ENCODE peak calls at places on chromosomes 12 and 14, in five cellular contexts. F is WTC11, V is K562, O is H1, X is HepG2. Z is an unnamed sample.

GRCh38 chr12:121748571-121749265 is 36.2 kb downstream of the TMEM120B start:
- DNase-seq in V (peak; percentile 95), X (peak; percentile 88), O (peak; percentile 52), F (no peak), Z (no peak)

GRCh38 chr14:96103560-96104460 is 64.6 kb downstream of the C14orf132 start:
- DNase-seq in F (no peak), X (no peak), V (no peak), O (no peak), Z (no peak)

GRCh38 chr14:54329082-54329695 is 67.6 kb upstream of the CDKN3 start:
- DNase-seq in V (peak; percentile 38), O (peak; percentile 62), X (peak; percentile 65), F (peak; percentile 60), Z (no peak)

GRCh38 chr12:46299846-46300245 is 31.0 kb upstream of the SLC38A1 start:
- DNase-seq in F (no peak), V (no peak), X (no peak), O (no peak), Z (no peak)

GRCh38 chr12:12315838-12316237 is 34.2 kb downstream of the MANSC1 start:
- DNase-seq in V (no peak), X (no peak), F (no peak), O (no peak), Z (no peak)

GRCh38 chr14:32657081-32657480 is 281.6 kb upstream of the NPAS3 start:
- DNase-seq in X (peak; percentile 15), F (no peak), V (peak; percentile 25), O (no peak), Z (peak; percentile 24)

GRCh38 chr12:26293612-26294011 is 98.2 kb downstream of the SSPN start:
- DNase-seq in V (no peak), X (no peak), O (no peak), F (no peak), Z (no peak)

GRCh38 chr14:58572092-58572853 is 65.5 kb upstream of the DACT1 start:
- DNase-seq in V (no peak), O (no peak), X (peak; percentile 4), F (no peak), Z (no peak)

GRCh38 chr12:39127401-39127800 is 222.0 kb upstream of the CPNE8 start:
- DNase-seq in O (no peak), X (peak; percentile 3), V (no peak), F (no peak), Z (no peak)

GRCh38 chr12:127559349-127560040 is 707.5 kb upstream of the TMEM132C start:
- DNase-seq in V (peak; percentile 45), O (peak; percentile 72), F (peak; percentile 57), X (no peak), Z (peak; percentile 11)

GRCh38 chr12:54166543-54167499 is 22.0 kb downstream of the SMUG1 start:
- DNase-seq in O (no peak), V (no peak), F (no peak), X (no peak), Z (no peak)

GRCh38 chr14:20866194-20866593 is 25.0 kb upstream of the RNASE3 start:
- DNase-seq in X (no peak), F (no peak), O (no peak), V (no peak), Z (no peak)

GRCh38 chr14:20866963-20867362 is 24.2 kb upstream of the RNASE3 start:
- DNase-seq in O (no peak), F (peak; percentile 30), V (no peak), X (no peak), Z (no peak)
- TF ChIP-seq ATF2 in O (no peak), F (no peak), V (no peak), X (no peak), Z (no peak)

DNA sequence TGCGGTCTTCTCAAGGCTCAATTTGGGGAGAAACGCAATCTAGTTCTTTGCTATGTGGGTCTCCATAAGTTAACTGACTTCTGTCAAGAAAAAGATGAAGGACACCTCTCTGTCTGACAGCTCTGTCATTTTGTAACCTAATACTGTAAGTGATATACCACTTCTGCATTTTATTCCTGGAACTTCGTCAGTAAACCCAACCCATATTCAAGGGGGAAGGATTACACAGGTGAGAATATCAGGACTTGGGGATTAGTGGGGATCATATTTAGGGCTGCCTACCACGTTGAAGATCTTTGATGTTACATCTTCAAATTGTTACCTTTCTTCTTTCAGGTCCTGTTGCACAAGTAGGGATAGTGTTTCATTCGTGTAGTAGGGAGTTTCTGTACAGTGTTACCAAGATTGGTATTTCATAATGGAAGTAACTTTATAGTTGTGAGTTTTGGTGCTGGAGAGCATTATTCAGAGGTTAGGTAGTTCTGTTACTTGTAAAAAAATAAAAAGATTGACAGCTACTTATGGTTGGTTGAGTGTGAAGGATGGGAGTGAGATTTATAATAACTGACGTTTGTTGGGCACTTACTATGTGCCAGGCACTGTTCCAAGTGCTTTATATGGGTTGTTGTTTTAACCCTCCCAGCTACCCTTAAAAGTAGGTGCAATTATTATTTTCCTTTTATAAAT is 1.6 kb downstream of the TMEM260 start:
- DNase-seq in F (no peak), V (no peak), X (no peak), O (no peak), Z (no peak)
- TF ChIP-seq ATF2 in F (no peak), V (no peak), X (no peak), O (no peak), Z (no peak)

GRCh38 chr12:92621312-92621711 is 81.5 kb upstream of the PLEKHG7 start:
- DNase-seq in V (no peak), X (no peak), F (no peak), O (no peak), Z (no peak)

GRCh38 chr12:92623386-92623785 is 79.4 kb upstream of the PLEKHG7 start:
- DNase-seq in V (no peak), O (no peak), F (no peak), X (no peak), Z (no peak)

GRCh38 chr12:92621833-92622232 is 81.0 kb upstream of the PLEKHG7 start:
- DNase-seq in F (no peak), O (no peak), X (no peak), V (no peak), Z (no peak)

GRCh38 chr12:92625639-92626310 is 77.0 kb upstream of the PLEKHG7 start:
- DNase-seq in X (no peak), F (no peak), V (no peak), O (no peak), Z (no peak)

GRCh38 chr12:92624236-92624635 is 78.6 kb upstream of the PLEKHG7 start:
- DNase-seq in X (no peak), V (no peak), F (no peak), O (no peak), Z (no peak)
- TF ChIP-seq ATF2 in X (no peak), V (no peak), F (no peak), O (no peak), Z (no peak)

DNA sequence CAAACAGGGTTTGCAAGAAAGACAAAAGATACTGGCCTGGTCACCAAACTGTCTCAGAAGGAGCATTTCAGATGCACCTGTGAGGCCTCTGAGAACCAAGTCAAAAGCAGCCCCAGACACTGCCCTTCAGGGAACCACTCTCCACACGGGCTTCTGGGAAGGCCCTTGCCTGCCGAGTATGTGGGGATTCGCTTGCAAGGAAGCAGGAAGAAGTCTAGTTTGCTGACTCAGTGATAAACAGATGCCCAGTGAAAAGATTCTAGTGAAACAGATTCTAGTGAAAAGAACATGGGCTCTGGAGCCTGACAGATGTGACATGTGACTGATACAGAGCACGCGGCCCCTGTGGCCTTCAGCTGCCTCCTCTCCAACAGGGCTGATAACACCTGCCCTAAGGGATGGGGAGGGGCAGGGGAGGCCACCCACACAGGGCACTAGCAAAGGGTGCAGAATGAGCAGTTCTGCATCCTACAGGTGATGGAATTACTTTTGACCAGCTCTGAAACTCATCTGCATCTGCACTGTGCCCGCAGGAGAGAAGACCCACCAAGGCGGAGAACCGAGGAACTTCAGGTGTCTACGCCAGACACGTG is 19.1 kb downstream of the AMN start:
- DNase-seq in O (no peak), X (no peak), V (peak; percentile 43), F (no peak), Z (no peak)
- TF ChIP-seq ATF2 in O (no peak), X (no peak), V (no peak), F (no peak), Z (no peak)

GRCh38 chr12:40988831-40989230 is 199.3 kb upstream of the PDZRN4 start:
- DNase-seq in O (no peak), F (no peak), X (no peak), V (no peak), Z (no peak)
- TF ChIP-seq ATF2 in O (no peak), F (no peak), X (no peak), V (no peak), Z (no peak)

GRCh38 chr14:36852853-36853634 is 191.4 kb downstream of the PAX9 start:
- DNase-seq in F (no peak), X (no peak), O (no peak), V (no peak), Z (no peak)

GRCh38 chr14:36856095-36856878 is 194.6 kb downstream of the PAX9 start:
- DNase-seq in F (no peak), X (peak; percentile 41), V (no peak), O (no peak), Z (no peak)

GRCh38 chr14:36857842-36858445 is 196.3 kb downstream of the PAX9 start:
- DNase-seq in X (no peak), F (no peak), V (no peak), O (no peak), Z (no peak)

GRCh38 chr14:36859119-36859518 is 197.5 kb downstream of the PAX9 start:
- DNase-seq in V (no peak), X (no peak), O (no peak), F (no peak), Z (no peak)

GRCh38 chr14:36857136-36857535 is 195.5 kb downstream of the PAX9 start:
- DNase-seq in X (no peak), V (no peak), F (peak; percentile 25), O (no peak), Z (no peak)
- TF ChIP-seq ATF2 in X (no peak), V (no peak), F (no peak), O (no peak), Z (no peak)